ENCODE peak calls at places on chromosomes 7 and 10, in nine cellular contexts. C is keratinocyte, S is cardiac muscle cell, H is BJ, J is brain microvascular endothelial cell, D is transverse colon, R is endodermal cell, W is IMR-90, L is suprapubic skin. E is an unnamed sample.

GRCh38 chr7:135990258-135990657 is 13.1 kb upstream of the MTPN start:
- DNase-seq in D (no peak), H (no peak), S (no peak), W (no peak), L (no peak), J (no peak), R (no peak), C (no peak), E (no peak)

GRCh38 chr7:130943981-130944380 is 210.0 kb upstream of the KLF14 start:
- DNase-seq in L (no peak), S (no peak), D (no peak), W (peak; percentile 85), H (no peak), R (no peak), J (no peak), C (no peak), E (no peak)

GRCh38 chr7:137940656-137941518 is 61.0 kb downstream of the CREB3L2 start:
- DNase-seq in H (no peak), S (peak; percentile 79), L (no peak), J (peak; percentile 86), C (no peak), R (no peak), W (peak; percentile 80), D (peak; percentile 25), E (no peak)

GRCh38 chr10:17747883-17748550 is 4.0 kb upstream of the TMEM236 start:
- DNase-seq in W (peak; percentile 15), D (no peak), S (no peak), J (no peak), H (no peak), R (no peak), L (no peak), C (no peak), E (peak; percentile 26)

GRCh38 chr7:14047709-14048399 is 58.4 kb upstream of the ETV1 start:
- DNase-seq in R (no peak), C (no peak), W (no peak), D (no peak), H (no peak), L (no peak), J (no peak), S (no peak), E (no peak)

GRCh38 chr10:76396126-76396525 is 964.7 kb downstream of the LRMDA start:
- DNase-seq in W (no peak), R (no peak), H (no peak), J (no peak), D (no peak), S (no peak), C (no peak), L (no peak), E (no peak)

GRCh38 chr10:131670341-131670740 is 230.5 kb upstream of the PPP2R2D start:
- DNase-seq in S (no peak), H (no peak), C (no peak), J (no peak), L (no peak), W (no peak), D (no peak), R (peak; percentile 69), E (no peak)

GRCh38 chr10:107589081-107589480 is 424.6 kb upstream of the SORCS1 start:
- DNase-seq in C (no peak), S (no peak), D (no peak), R (no peak), H (no peak), L (no peak), W (no peak), J (no peak), E (peak; percentile 9)

GRCh38 chr7:141920281-141920680 is 4.1 kb downstream of the OR9A4 start:
- DNase-seq in D (no peak), H (no peak), W (no peak), R (no peak), C (peak; percentile 23), J (no peak), L (no peak), S (no peak), E (no peak)

GRCh38 chr7:98531717-98532116 is 85.4 kb upstream of the NPTX2 start:
- DNase-seq in D (no peak), C (no peak), H (no peak), S (no peak), L (no peak), J (no peak), W (no peak), R (no peak), E (no peak)
- TF ChIP-seq CTCF in D (no peak), C (no peak), H (no peak), S (no peak), L (no peak), J (no peak), W (no peak), R (peak; percentile 13), E (no peak)

GRCh38 chr10:7708832-7709231 is 5.7 kb downstream of the ITIH2 start:
- DNase-seq in W (no peak), L (no peak), H (no peak), D (no peak), S (no peak), R (no peak), J (no peak), C (no peak), E (no peak)

GRCh38 chr10:7705341-7705740 is 2.2 kb downstream of the ITIH2 start:
- DNase-seq in H (no peak), C (no peak), S (no peak), W (no peak), J (no peak), D (no peak), L (no peak), R (no peak), E (no peak)

GRCh38 chr10:7707858-7708622 is 4.9 kb downstream of the ITIH2 start:
- DNase-seq in R (no peak), S (no peak), J (no peak), H (no peak), L (no peak), D (no peak), W (no peak), C (no peak), E (no peak)

GRCh38 chr10:7706534-7707073 is 3.5 kb downstream of the ITIH2 start:
- DNase-seq in J (no peak), C (no peak), D (no peak), W (no peak), L (no peak), S (no peak), R (no peak), H (no peak), E (no peak)

DNA sequence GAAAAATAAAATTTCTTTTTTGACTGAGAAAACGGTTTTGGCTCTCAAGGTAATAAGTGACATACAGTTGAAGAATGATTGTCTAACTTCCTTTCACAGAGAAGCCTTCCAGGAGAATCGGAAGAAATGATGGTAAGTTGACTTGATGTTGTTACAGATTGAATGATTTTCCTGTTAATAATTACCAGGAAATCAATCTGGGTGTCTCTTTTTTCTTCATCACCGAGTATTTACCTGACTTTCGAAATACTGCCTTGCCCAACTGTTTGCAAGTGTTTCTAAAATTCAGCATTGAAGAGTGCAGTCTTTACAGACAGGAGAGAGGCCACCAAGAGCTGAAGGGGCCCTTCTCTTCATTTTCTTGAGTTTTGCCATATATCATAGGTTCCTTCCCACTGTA is 4.0 kb downstream of the ITIH2 start:
- DNase-seq in L (no peak), S (no peak), R (no peak), H (no peak), J (no peak), W (no peak), D (no peak), C (no peak), E (no peak)
- H3K4me3 ChIP-seq in L (no peak overlapping the region), S (no peak overlapping the region), R (no peak overlapping the region), H (no peak overlapping the region), J (no peak overlapping the region), W (no peak overlapping the region), D (no peak overlapping the region), C (no peak overlapping the region), E (no peak overlapping the region)

GRCh38 chr10:48554246-48554645 is 50.6 kb downstream of the ARHGAP22 start:
- DNase-seq in R (no peak), L (no peak), J (no peak), H (no peak), W (no peak), S (no peak), C (no peak), D (no peak), E (no peak)

GRCh38 chr10:48550071-48550691 is 54.7 kb downstream of the ARHGAP22 start:
- DNase-seq in W (no peak), D (no peak), J (no peak), H (no peak), R (peak; percentile 41), S (no peak), L (no peak), C (no peak), E (no peak)

GRCh38 chr10:48552946-48553564 is 51.8 kb downstream of the ARHGAP22 start:
- DNase-seq in L (no peak), W (no peak), C (no peak), J (no peak), S (no peak), R (peak; percentile 36), D (no peak), H (no peak), E (no peak)

GRCh38 chr10:48550977-48551376 is 53.9 kb downstream of the ARHGAP22 start:
- DNase-seq in R (peak; percentile 35), C (no peak), L (no peak), H (no peak), S (no peak), D (no peak), W (no peak), J (no peak), E (no peak)

DNA sequence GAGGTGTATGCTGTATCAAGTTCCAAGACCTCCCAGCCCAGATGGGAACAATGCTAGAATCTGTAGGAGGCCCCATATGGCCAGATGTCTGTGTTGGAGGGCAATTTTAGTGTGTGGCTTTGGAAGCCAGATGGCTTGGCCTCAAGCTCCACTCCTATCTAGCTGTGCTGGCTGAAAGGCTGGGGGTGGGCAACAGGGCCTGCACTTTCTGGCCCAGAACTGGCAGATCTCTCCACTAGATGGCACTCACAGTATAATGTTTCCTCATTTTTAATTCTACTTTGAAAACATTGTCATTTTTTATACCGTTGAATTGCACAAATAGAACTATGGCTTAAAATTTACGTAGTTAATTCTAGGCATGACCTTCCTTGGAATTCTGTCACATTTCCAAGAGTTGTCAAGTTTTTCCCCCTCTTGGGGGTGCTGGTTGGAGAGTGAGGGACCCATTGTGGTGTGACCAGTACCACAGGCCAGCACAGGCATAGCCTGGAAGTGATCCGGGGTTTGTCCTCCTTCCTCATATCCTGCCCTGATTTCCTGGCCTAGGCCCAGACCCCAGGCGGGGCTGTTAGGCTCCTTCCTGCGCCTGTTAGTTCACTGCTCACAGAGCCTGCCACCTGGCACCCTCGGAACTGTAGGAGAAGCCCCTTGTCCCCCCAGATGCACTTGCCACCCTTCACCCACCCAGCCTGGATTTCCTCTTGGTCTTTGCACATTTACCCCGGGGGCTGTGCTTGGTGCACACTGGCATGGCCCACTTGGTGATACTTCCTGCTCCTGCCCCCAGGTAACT is 52.9 kb downstream of the ARHGAP22 start:
- DNase-seq in C (no peak), W (peak; percentile 59), H (no peak), S (peak; percentile 59), R (peak; percentile 76), L (no peak), D (no peak), J (peak; percentile 40), E (peak; percentile 69)
- TF ChIP-seq CTCF in C (peak; percentile 75), W (peak; percentile 86), H (peak; percentile 75), S (peak; percentile 71), R (peak; percentile 90), L (peak; percentile 11), D (peak; percentile 57), J (peak; percentile 78), E (peak; percentile 69)

DNA sequence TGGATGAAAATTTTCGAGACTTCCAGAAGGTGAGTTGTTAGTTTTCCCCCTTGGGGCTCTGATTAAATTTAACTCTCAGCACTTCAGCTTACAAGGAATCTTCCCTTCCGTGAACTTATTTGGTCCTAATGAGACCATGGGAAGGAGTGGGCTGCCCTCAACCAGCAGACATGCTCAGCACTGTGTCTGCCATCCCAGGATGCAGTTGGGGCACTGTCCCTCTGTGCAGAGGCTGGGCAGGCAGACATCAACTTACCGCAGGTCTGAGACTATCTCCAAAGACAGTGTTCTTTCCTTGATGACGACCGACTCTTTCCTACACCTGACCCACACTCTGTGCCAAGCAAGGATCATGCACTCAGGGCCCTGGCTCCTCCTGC is 36.7 kb downstream of the VOPP1 start:
- DNase-seq in H (no peak), J (no peak), L (no peak), D (no peak), R (no peak), C (no peak), S (no peak), W (no peak), E (no peak)
- H3K4me3 ChIP-seq in H (no peak overlapping the region), J (no peak overlapping the region), L (no peak overlapping the region), D (no peak overlapping the region), R (no peak overlapping the region), C (no peak overlapping the region), S (no peak overlapping the region), W (no peak overlapping the region), E (no peak overlapping the region)

E was measured in foreskin fibroblast.